ENCODE peak calls at places on chromosomes 4 and X, in seven cellular contexts. E is IMR-90, H is neuronal stem cell, P is mesenchymal stem cell, G is mesendoderm, C is trophoblast cell, Y is H1. B is an unnamed sample.

GRCh38 chr4:182533948-182534347 is 290.7 kb downstream of the TENM3 start:
- DNase-seq in E (peak), H (no peak), P (peak), G (no peak), C (no peak), Y (no peak), B (no peak)

GRCh38 chr4:17063870-17064269 is 165.4 kb upstream of the LDB2 start:
- DNase-seq in E (peak), H (no peak), P (no peak), G (no peak), C (no peak), Y (no peak), B (no peak)

GRCh38 chr4:16801356-16801755 is 97.1 kb downstream of the LDB2 start:
- DNase-seq in E (peak), H (no peak), P (no peak), G (no peak), C (no peak), Y (no peak), B (no peak)

GRCh38 chrX:50579955-50580354 is 109.3 kb upstream of the DGKK start:
- DNase-seq in E (peak), H (peak), P (peak), G (peak), C (peak), Y (no peak), B (peak)

GRCh38 chr4:75048208-75048879 is 115.4 kb downstream of the PARM1 start:
- DNase-seq in E (no peak), H (no peak), P (no peak), G (peak), C (no peak), Y (no peak), B (no peak)

GRCh38 chrX:103155201-103155600 is 59.7 kb upstream of the BEX4 start:
- DNase-seq in E (peak), H (no peak), P (peak), G (no peak), C (no peak), Y (no peak), B (no peak)

GRCh38 chr4:105657117-105657765 is 51.2 kb downstream of the INTS12 start:
- DNase-seq in E (no peak), H (no peak), P (no peak), G (no peak), C (no peak), Y (no peak), B (no peak)

GRCh38 chrX:106170318-106170717 is 2.2 kb downstream of the PWWP3B start:
- DNase-seq in E (no peak), H (no peak), P (peak), G (peak), C (no peak), Y (no peak), B (no peak)

DNA sequence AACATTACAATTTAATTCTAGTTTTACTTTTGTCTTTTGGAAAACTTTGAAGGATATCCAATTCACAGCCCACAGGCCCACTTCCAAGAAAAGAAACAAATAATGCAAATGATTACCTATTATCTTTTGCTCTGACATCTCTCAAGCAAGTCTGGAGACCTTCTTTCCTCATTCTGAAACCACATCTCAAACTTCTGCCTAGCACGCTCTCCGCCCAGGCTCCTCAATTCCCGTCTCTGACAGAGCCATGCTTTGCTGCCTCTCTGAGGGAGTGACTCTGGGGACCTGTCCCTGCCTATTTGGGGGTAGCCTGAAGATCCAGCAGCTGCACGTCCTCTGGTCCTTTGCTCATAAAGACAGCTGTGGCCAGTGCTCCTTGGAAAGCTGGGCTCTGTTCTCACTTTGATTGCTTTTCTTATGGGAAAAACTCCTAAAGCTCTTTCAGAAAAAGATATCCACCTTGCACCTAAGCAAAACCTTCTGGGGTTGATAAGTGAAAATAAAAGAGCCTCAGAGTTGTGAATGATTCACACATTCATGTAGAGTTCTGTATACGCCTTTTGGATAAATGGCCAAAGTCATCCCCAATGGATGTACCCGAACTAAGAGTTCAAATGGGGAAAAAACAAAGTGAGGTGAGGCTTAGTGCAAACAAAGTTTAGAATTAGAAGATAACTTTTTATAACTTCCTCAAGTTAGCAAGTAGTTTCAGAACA is 72.4 kb upstream of the TNIP3 start:
- DNase-seq in E (no peak), H (no peak), P (no peak), G (no peak), C (no peak), Y (no peak), B (no peak)
- H2BK5ac ChIP-seq in E (no peak), H (no peak), P (peak), G (no peak), C (no peak), Y (no peak), B (no peak)

GRCh38 chr4:94342713-94343112 is at the start of gene HPGDS:
- DNase-seq in E (no peak), H (no peak), P (no peak), G (no peak), C (no peak), Y (no peak), B (no peak)

GRCh38 chr4:94341468-94341867 is 1.2 kb downstream of the HPGDS start:
- DNase-seq in E (no peak), H (no peak), P (no peak), G (no peak), C (no peak), Y (no peak), B (no peak)

GRCh38 chr4:94334962-94335361 is 7.7 kb downstream of the HPGDS start:
- DNase-seq in E (no peak), H (no peak), P (no peak), G (peak), C (no peak), Y (no peak), B (no peak)

GRCh38 chr4:94339779-94340178 is 2.9 kb downstream of the HPGDS start:
- DNase-seq in E (no peak), H (no peak), P (no peak), G (no peak), C (no peak), Y (no peak), B (no peak)

GRCh38 chr4:94338681-94339351 is 3.8 kb downstream of the HPGDS start:
- DNase-seq in E (no peak), H (no peak), P (no peak), G (no peak), C (no peak), Y (no peak), B (no peak)
- H3K4me2 ChIP-seq in E (no peak), H (no peak), P (no peak), G (no peak), C (no peak), Y (no peak), B (no peak)

GRCh38 chrX:23737413-23737812 is 5.7 kb downstream of the ACOT9 start:
- DNase-seq in E (peak), H (no peak), P (peak), G (no peak), C (no peak), Y (no peak), B (no peak)
- H2BK5ac ChIP-seq in E (no peak), H (no peak), P (no peak), G (no peak), C (no peak), Y (no peak), B (no peak)

GRCh38 chrX:23661671-23662070 is 5.6 kb upstream of the PRDX4 start:
- DNase-seq in E (peak), H (no peak), P (no peak), G (no peak), C (no peak), Y (no peak), B (no peak)
- H3K4me2 ChIP-seq in E (no peak), H (no peak), P (no peak), G (no peak), C (no peak), Y (no peak), B (no peak)

GRCh38 chr4:174404677-174405076 is 117.6 kb downstream of the HPGD start:
- DNase-seq in E (no peak), H (no peak), P (no peak), G (no peak), C (no peak), Y (no peak), B (no peak)

GRCh38 chr4:174405923-174406322 is 116.4 kb downstream of the HPGD start:
- DNase-seq in E (no peak), H (no peak), P (no peak), G (no peak), C (no peak), Y (no peak), B (no peak)

GRCh38 chr4:174401471-174402130 is 117.9 kb downstream of the CEP44 start:
- DNase-seq in E (no peak), H (no peak), P (no peak), G (peak), C (peak), Y (no peak), B (no peak)

GRCh38 chr4:174402470-174403176 is 118.9 kb downstream of the CEP44 start:
- DNase-seq in E (no peak), H (no peak), P (peak), G (peak), C (no peak), Y (no peak), B (no peak)

DNA sequence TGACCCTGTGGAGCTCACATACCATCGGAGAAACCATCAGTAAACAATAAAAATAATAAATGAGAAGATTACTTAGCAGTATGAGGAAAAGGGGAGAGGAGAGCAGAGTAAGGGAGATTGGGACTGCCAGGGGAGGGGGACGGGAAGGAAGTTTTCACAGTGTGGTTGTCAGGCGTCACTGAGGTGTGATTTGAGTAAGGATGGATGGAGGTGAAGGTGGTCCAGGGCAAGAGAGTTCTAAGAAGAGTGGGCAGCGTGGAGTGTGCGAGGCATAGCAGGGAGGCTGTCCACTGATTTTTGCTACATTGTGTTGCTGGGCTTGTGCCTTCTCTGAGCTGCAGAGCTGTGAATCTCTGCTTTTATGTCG is 119.1 kb downstream of the HPGD start:
- DNase-seq in E (no peak), H (no peak), P (no peak), G (no peak), C (no peak), Y (no peak), B (no peak)
- H2BK5ac ChIP-seq in E (no peak), H (no peak), P (no peak), G (peak), C (peak), Y (peak), B (no peak)

GRCh38 chrX:45771114-45771513 is 570.4 kb upstream of the DIPK2B start:
- DNase-seq in E (peak), H (no peak), P (peak), G (no peak), C (peak), Y (no peak), B (no peak)

GRCh38 chrX:45775462-45775861 is 574.8 kb upstream of the DIPK2B start:
- DNase-seq in E (peak), H (no peak), P (peak), G (peak), C (peak), Y (no peak), B (no peak)

GRCh38 chrX:45778621-45779020 is 577.9 kb upstream of the DIPK2B start:
- DNase-seq in E (no peak), H (no peak), P (no peak), G (no peak), C (no peak), Y (no peak), B (no peak)

GRCh38 chrX:45771560-45772340 is 571.1 kb upstream of the DIPK2B start:
- DNase-seq in E (peak), H (no peak), P (peak), G (no peak), C (no peak), Y (no peak), B (no peak)

DNA sequence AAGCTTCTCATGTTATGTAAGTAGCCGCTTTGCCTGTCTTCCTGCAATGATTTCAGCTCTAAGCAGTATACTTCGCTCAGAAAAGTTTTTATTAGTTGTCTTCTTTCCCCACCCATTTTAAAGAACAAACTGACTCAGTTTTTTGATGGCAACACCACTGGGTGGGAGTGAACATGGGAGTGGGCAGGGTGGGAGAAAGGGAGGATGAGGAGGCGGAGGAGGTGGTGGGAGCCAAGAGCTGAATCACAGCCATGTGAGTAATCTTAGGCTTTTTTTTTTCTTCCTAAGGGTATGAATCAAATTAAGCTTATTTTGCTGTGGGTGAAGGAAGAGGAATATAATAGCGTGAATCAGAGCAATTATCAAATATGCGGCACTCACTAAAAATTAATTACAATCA is 574.3 kb upstream of the DIPK2B start:
- DNase-seq in E (peak), H (no peak), P (no peak), G (no peak), C (no peak), Y (no peak), B (no peak)
- H3K4me2 ChIP-seq in E (peak), H (no peak), P (no peak), G (no peak), C (no peak), Y (no peak), B (no peak)

B was measured in H9.